ENCODE peak calls at places on chromosomes 3 and 15, in five cellular contexts. N, Y, L, B and M are unnamed samples.

GRCh38 chr15:37218351-37218916 is 118.1 kb upstream of the MEIS2 start:
- DNase-seq in Y (no peak), L (no peak), B (no peak), N (no peak), M (no peak)

GRCh38 chr3:15860014-15860934 is 62.5 kb upstream of the ANKRD28 start:
- DNase-seq in N (peak; percentile 44), B (peak; percentile 36), L (peak; percentile 76), Y (peak; percentile 67), M (peak; percentile 51)

GRCh38 chr3:173465898-173466678 is 68.5 kb downstream of the NLGN1 start:
- DNase-seq in N (no peak), L (no peak), Y (no peak), B (no peak), M (no peak)

GRCh38 chr3:131616719-131617118 is 113.9 kb upstream of the MRPL3 start:
- DNase-seq in N (no peak), Y (no peak), B (no peak), L (no peak), M (no peak)

GRCh38 chr15:100192092-100192695 is 149.6 kb downstream of the ADAMTS17 start:
- DNase-seq in N (no peak), Y (no peak), B (no peak), L (peak; percentile 45), M (no peak)

GRCh38 chr3:159417761-159418160 is 570.9 kb upstream of the IL12A start:
- DNase-seq in Y (no peak), L (no peak), B (no peak), N (no peak), M (no peak)

GRCh38 chr3:152071924-152072323 is 196.8 kb upstream of the MBNL1 start:
- DNase-seq in L (no peak), B (peak; percentile 38), Y (no peak), N (no peak), M (peak; percentile 73)

GRCh38 chr15:78266229-78266628 is 1.9 kb downstream of the DNAJA4 start:
- DNase-seq in B (no peak), Y (no peak), N (no peak), L (no peak), M (no peak)

GRCh38 chr3:42099020-42099765 is 8.0 kb downstream of the TRAK1 start:
- DNase-seq in B (no peak), N (no peak), L (no peak), Y (no peak), M (no peak)

GRCh38 chr3:105429034-105429762 is 62.5 kb downstream of the ALCAM start:
- DNase-seq in L (no peak), Y (no peak), B (no peak), N (no peak), M (no peak)

GRCh38 chr3:55069950-55070349 is 142.1 kb upstream of the LRTM1 start:
- DNase-seq in B (no peak), N (no peak), Y (peak; percentile 11), L (no peak), M (no peak)

GRCh38 chr3:33791477-33792166 is 6.8 kb upstream of the PDCD6IP start:
- DNase-seq in N (no peak), L (no peak), B (no peak), Y (no peak), M (no peak)

GRCh38 chr3:123075359-123075758 is 8.5 kb downstream of the PDIA5 start:
- DNase-seq in Y (no peak), B (no peak), L (no peak), N (no peak), M (peak; percentile 24)

GRCh38 chr15:25883860-25884259 is 20.7 kb upstream of the ATP10A start:
- DNase-seq in B (no peak), L (no peak), N (no peak), Y (no peak), M (peak; percentile 89)

GRCh38 chr3:172317984-172318383 is 130.3 kb downstream of the GHSR start:
- DNase-seq in L (peak; percentile 78), B (no peak), N (no peak), Y (no peak), M (peak; percentile 90)

GRCh38 chr3:123244128-123244527 is 42.4 kb downstream of the SEC22A start:
- DNase-seq in B (peak; percentile 6), N (no peak), L (no peak), Y (no peak), M (no peak)

GRCh38 chr15:40754574-40754882 is 526 bp downstream of the RMDN3 start:
- DNase-seq in B (peak; percentile 24), Y (no peak), N (no peak), L (no peak), M (peak; percentile 18)

GRCh38 chr15:57667171-57667924 is 39.2 kb upstream of the POLR2M start:
- DNase-seq in N (no peak), Y (no peak), L (no peak), B (no peak), M (peak; percentile 79)
- TF ChIP-seq CTCF in N (peak; percentile 49), Y (peak; percentile 41), L (no peak), B (no peak), M (peak; percentile 69)

GRCh38 chr3:28334552-28334951 is 14.0 kb upstream of the ZCWPW2 start:
- DNase-seq in B (no peak), L (no peak), N (no peak), Y (no peak), M (peak; percentile 28)
- TF ChIP-seq CTCF in B (peak; percentile 58), L (no peak), N (no peak), Y (no peak), M (peak; percentile 9)

GRCh38 chr3:157154563-157155333 is 5.2 kb downstream of the CCNL1 start:
- DNase-seq in B (no peak), N (no peak), Y (no peak), L (no peak), M (no peak)
- TF ChIP-seq CTCF in B (no peak), N (no peak), Y (no peak), L (no peak), M (no peak)

GRCh38 chr3:38163117-38163870 is 2.0 kb upstream of the OXSR1 start:
- DNase-seq in L (no peak), N (no peak), Y (no peak), B (peak; percentile 46), M (no peak)
- TF ChIP-seq CTCF in L (no peak), N (peak; percentile 23), Y (no peak), B (peak; percentile 22), M (peak; percentile 12)

GRCh38 chr3:144129536-144130214 is 158.1 kb downstream of the DIPK2A start:
- DNase-seq in L (no peak), B (no peak), N (no peak), Y (no peak), M (no peak)
- TF ChIP-seq CTCF in L (no peak), B (no peak), N (no peak), Y (no peak), M (no peak)